ENCODE peak calls at places on chromosome X, in four cellular contexts. X, K, A and Q are unnamed samples.

GRCh38 chrX:155068165-155068564 is 2.8 kb downstream of the CMC4 start:
- DNase-seq in K (peak), A (no peak), X (no peak), Q (no peak)

GRCh38 chrX:41596586-41596985 is 92.2 kb upstream of the GPR34 start:
- DNase-seq in X (no peak), K (no peak), A (peak), Q (no peak)

GRCh38 chrX:140860718-140861117 is 141.7 kb upstream of the SPANXB1 start:
- DNase-seq in X (no peak), K (no peak), A (no peak), Q (no peak)

GRCh38 chrX:13043138-13043537 is 1.3 kb downstream of the FAM9C start:
- DNase-seq in A (no peak), K (no peak), X (no peak), Q (no peak)

GRCh38 chrX:103503163-103503852 is 16.0 kb downstream of the RAB40A start:
- DNase-seq in K (no peak), X (no peak), A (no peak), Q (no peak)

GRCh38 chrX:78105944-78106650 is 2.0 kb downstream of the PGK1 start:
- DNase-seq in X (no peak), A (no peak), K (no peak), Q (no peak)

GRCh38 chrX:136453771-136454170 is 34.0 kb upstream of the BRS3 start:
- DNase-seq in K (no peak), X (no peak), A (no peak), Q (no peak)

GRCh38 chrX:153381684-153382532 is 19.2 kb downstream of the PNMA6E start:
- DNase-seq in K (peak), X (no peak), A (no peak), Q (peak)

GRCh38 chrX:7925867-7926472 is 1.2 kb downstream of the PNPLA4 start:
- DNase-seq in A (peak), K (peak), X (peak), Q (peak)

GRCh38 chrX:144592036-144592435 is 655.3 kb upstream of the SPANXN1 start:
- DNase-seq in X (no peak), K (no peak), A (no peak), Q (no peak)

DNA sequence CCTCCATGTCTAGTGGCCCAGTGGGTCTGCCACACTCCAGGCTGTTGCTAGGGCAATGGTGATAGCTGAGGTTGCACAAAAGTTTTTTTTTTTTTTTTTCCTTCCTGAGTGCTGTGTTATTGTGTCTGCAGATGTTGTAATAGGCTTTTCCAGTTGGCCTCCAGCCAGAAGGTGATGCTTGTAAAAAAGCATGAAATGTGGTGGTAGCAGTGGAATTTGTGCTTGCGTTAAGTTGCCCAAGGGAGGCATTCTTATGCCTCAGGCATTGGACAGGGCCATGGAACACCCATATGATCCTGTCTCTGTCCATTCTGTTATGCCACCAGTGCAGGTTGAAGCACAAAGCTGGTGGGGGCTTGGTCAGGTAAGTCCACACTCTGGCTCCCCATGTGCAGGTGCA is 660.5 kb upstream of the SPANXN1 start:
- DNase-seq in K (no peak), X (no peak), A (no peak), Q (no peak)
- TF ChIP-seq NR2C2 in K (no peak), X (no peak), A (no peak), Q (no peak)

GRCh38 chrX:133249659-133250058 is 31.5 kb upstream of the TFDP3 start:
- DNase-seq in K (no peak), A (no peak), X (no peak), Q (no peak)
- TF ChIP-seq CTCF in K (no peak), A (no peak), X (no peak), Q (no peak)

GRCh38 chrX:101025126-101025525 is 26.8 kb downstream of the TRMT2B start:
- DNase-seq in X (no peak), A (no peak), K (no peak), Q (no peak)

GRCh38 chrX:101028562-101028961 is 23.3 kb downstream of the TRMT2B start:
- DNase-seq in K (no peak), X (no peak), A (no peak), Q (peak)

DNA sequence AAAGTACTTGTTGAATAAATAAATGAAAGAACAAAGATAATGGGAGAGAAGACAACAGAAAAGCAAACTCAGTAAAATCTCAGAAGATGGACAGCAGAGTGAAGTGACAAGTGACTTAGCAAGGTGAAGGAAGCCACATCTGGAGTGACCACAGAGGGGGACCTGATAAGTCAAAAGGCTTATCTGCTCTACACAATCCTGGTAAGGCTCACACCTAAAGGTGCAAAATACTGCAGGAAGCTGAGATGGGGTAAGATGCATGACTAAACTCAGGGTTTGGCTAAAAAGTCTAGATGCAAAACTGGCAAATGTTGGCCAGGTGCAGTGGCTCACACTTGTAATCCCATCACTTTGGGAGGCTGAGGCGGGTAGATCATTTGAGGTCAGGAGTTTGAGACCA is 22.2 kb downstream of the TRMT2B start:
- DNase-seq in K (no peak), X (no peak), A (no peak), Q (no peak)
- TF ChIP-seq NR2C2 in K (no peak), X (no peak), A (no peak), Q (no peak)

GRCh38 chrX:57364145-57364544 is 77.6 kb downstream of the FAAH2 start:
- DNase-seq in K (no peak), A (no peak), X (no peak), Q (no peak)

GRCh38 chrX:57366430-57366829 is 79.9 kb downstream of the FAAH2 start:
- DNase-seq in K (no peak), A (no peak), X (no peak), Q (no peak)

GRCh38 chrX:57367649-57368048 is 81.1 kb downstream of the FAAH2 start:
- DNase-seq in X (no peak), A (no peak), K (peak), Q (no peak)

GRCh38 chrX:57368158-57368557 is 81.7 kb downstream of the FAAH2 start:
- DNase-seq in K (no peak), A (no peak), X (no peak), Q (no peak)
- TF ChIP-seq CTCF in K (no peak), A (no peak), X (no peak), Q (no peak)

GRCh38 chrX:40130207-40130606 is 32.4 kb upstream of the BCOR start:
- DNase-seq in A (no peak), X (no peak), K (no peak), Q (no peak)

GRCh38 chrX:40131644-40132376 is 34.1 kb upstream of the BCOR start:
- DNase-seq in X (no peak), K (no peak), A (no peak), Q (no peak)

GRCh38 chrX:40127052-40127451 is 29.3 kb upstream of the BCOR start:
- DNase-seq in K (no peak), X (no peak), A (no peak), Q (no peak)

GRCh38 chrX:40132751-40133150 is 35.0 kb upstream of the BCOR start:
- DNase-seq in K (no peak), A (no peak), X (no peak), Q (peak)
- TF ChIP-seq NR2C2 in K (no peak), A (no peak), X (no peak), Q (peak)

GRCh38 chrX:114077773-114078172 is 506.1 kb upstream of the HTR2C start:
- DNase-seq in K (no peak), X (no peak), A (no peak), Q (no peak)

GRCh38 chrX:114071412-114071811 is 512.5 kb upstream of the HTR2C start:
- DNase-seq in A (no peak), K (no peak), X (no peak), Q (no peak)

GRCh38 chrX:114073926-114074325 is 510.0 kb upstream of the HTR2C start:
- DNase-seq in X (no peak), A (no peak), K (no peak), Q (no peak)

DNA sequence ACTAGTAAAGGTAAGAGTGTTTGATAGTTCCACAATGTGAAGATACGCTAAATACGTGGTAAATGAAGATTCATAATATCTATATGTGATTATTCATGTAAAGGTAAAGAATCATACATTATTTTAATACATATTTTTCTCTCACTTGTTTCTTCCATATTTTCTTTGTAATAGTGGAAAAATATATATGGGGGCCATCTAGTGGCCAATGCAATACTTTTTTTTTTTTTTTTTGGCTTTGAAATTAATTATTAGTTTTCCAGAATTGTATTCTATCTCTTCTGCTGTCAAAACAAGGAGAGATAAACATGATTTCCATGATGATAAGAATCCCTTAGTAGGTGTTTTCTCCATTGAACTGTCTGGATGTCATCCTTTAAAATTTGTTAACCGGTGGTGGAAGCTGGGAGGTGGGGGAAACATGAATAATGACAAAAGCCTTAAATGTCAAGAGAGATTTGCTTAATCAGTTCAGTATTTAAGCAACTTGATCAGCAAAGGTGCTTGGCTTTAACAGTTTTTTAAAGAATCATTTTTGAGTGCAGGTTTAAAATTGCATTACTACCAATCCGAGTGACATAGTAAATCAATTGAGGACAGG is 508.7 kb upstream of the HTR2C start:
- DNase-seq in X (no peak), K (no peak), A (no peak), Q (no peak)
- TF ChIP-seq CTCF in X (no peak), K (no peak), A (no peak), Q (peak)

DNA sequence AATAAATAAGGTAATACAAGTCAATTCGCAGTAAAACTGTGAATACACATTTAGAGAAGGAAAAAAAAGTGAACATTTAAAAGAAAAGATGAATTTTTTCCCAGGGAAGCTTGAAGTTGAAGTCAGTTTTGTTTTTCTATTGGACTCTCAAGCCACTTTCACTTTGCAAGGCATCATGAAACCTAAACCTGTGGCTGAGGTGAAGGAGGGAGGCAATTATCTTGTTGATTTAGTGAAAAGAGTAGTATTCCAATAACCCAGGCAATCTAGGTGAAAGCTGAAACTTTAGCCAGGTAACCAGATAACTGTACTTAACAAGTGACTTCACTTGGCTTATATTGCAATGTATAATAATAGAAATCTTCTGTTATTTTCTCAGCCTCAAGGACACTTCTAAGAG is 138.6 kb downstream of the HDX start:
- DNase-seq in K (no peak), A (no peak), X (no peak), Q (no peak)
- TF ChIP-seq NR2C2 in K (no peak), A (no peak), X (no peak), Q (no peak)